ENCODE peak calls at places on chromosome 7, in ten cellular contexts. D, Q, L, G, R, Y, Z, B, F and V are unnamed samples. For H3K9me3, the result is how much of the 10 kb centered on the place peaks cover.

GRCh38 chr7:81831883-81832282 is 62.0 kb upstream of the HGF start:
- DNase-seq in D (no peak), Q (no peak), L (no peak), G (no peak), R (no peak), Y (no peak), Z (no peak), B (no peak), F (no peak), V (no peak)

GRCh38 chr7:30662431-30662939 is 19.8 kb downstream of the CRHR2 start:
- DNase-seq in D (no peak), Q (no peak), L (no peak), G (no peak), R (no peak), Y (no peak), Z (no peak), B (no peak), F (no peak), V (no peak)

GRCh38 chr7:150719960-150720891 is 3.8 kb downstream of the GIMAP1 start:
- DNase-seq in D (no peak), Q (no peak), L (no peak), G (no peak), R (no peak), Y (no peak), Z (no peak), B (no peak), F (no peak), V (no peak)

GRCh38 chr7:22885824-22886255 is 63.2 kb upstream of the TOMM7 start:
- DNase-seq in D (no peak), Q (no peak), L (no peak), G (no peak), R (no peak), Y (no peak), Z (no peak), B (no peak), F (no peak), V (peak)

GRCh38 chr7:139914306-139914747 is 85.3 kb downstream of the TBXAS1 start:
- DNase-seq in D (no peak), Q (peak), L (no peak), G (no peak), R (peak), Y (no peak), Z (no peak), B (no peak), F (peak), V (no peak)

GRCh38 chr7:123580406-123581161 is 21.0 kb upstream of the ASB15 start:
- DNase-seq in D (peak), Q (peak), L (no peak), G (peak), R (peak), Y (no peak), Z (peak), B (peak), F (peak), V (peak)

GRCh38 chr7:80841566-80842478 is 77.0 kb downstream of the SEMA3C start:
- DNase-seq in D (no peak), Q (no peak), L (no peak), G (no peak), R (no peak), Y (no peak), Z (no peak), B (no peak), F (no peak), V (no peak)

GRCh38 chr7:124171068-124171467 is 138.2 kb upstream of the TMEM229A start:
- DNase-seq in D (peak), Q (peak), L (no peak), G (peak), R (no peak), Y (no peak), Z (no peak), B (peak), F (peak), V (peak)

GRCh38 chr7:134070673-134071072 is 56.5 kb upstream of the LRGUK start:
- DNase-seq in D (no peak), Q (no peak), L (no peak), G (no peak), R (no peak), Y (no peak), Z (no peak), B (no peak), F (no peak), V (no peak)

GRCh38 chr7:56537477-56537876 is 421.3 kb upstream of the NUPR2 start:
- DNase-seq in D (no peak), Q (no peak), L (no peak), G (no peak), R (no peak), Y (no peak), Z (no peak), B (no peak), F (no peak), V (no peak)

GRCh38 chr7:56537952-56538351 is 421.7 kb upstream of the NUPR2 start:
- DNase-seq in D (no peak), Q (no peak), L (no peak), G (no peak), R (no peak), Y (no peak), Z (no peak), B (no peak), F (no peak), V (no peak)

GRCh38 chr7:56538541-56539429 is 422.6 kb upstream of the NUPR2 start:
- DNase-seq in D (no peak), Q (no peak), L (no peak), G (no peak), R (no peak), Y (no peak), Z (no peak), B (no peak), F (no peak), V (no peak)
- H3K9me3 ChIP-seq in D (under half), Q (under half), L (under half), G (half or more), R (under half), Y (under half), Z (half or more), B (under half), F (under half), V (under half)

DNA sequence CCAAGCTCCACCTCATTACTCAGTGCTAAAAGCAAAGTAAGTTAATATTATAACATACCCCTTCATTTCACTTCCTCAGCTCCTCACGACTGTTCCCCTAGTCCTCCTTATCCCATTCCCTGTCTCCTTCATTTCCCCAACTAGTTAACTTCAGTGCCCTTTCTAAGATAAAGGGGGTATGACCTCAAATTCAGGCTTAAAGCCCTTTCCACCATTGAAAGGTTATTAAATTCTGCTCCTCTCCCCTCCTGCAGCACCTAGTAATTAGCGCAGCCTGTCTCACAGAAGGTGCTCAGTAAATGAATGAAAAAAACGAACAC is 1.0 kb downstream of the CRPPA start:
- DNase-seq in D (no peak), Q (no peak), L (no peak), G (no peak), R (no peak), Y (no peak), Z (no peak), B (no peak), F (no peak), V (no peak)
- TF ChIP-seq CTCF in D (no peak), Q (no peak), L (no peak), G (no peak), R (no peak), Y (no peak), Z (no peak), B (no peak), F (no peak), V (no peak)

GRCh38 chr7:158476303-158476932 is 111.2 kb downstream of the PTPRN2 start:
- DNase-seq in D (no peak), Q (no peak), L (no peak), G (no peak), R (no peak), Y (no peak), Z (no peak), B (no peak), F (no peak), V (no peak)

GRCh38 chr7:158479680-158480025 is 108.0 kb downstream of the PTPRN2 start:
- DNase-seq in D (no peak), Q (no peak), L (no peak), G (no peak), R (no peak), Y (no peak), Z (no peak), B (no peak), F (no peak), V (no peak)

GRCh38 chr7:158479021-158479679 is 108.5 kb downstream of the PTPRN2 start:
- DNase-seq in D (no peak), Q (no peak), L (no peak), G (no peak), R (no peak), Y (no peak), Z (no peak), B (no peak), F (no peak), V (no peak)

GRCh38 chr7:158475679-158476052 is 112.0 kb downstream of the PTPRN2 start:
- DNase-seq in D (no peak), Q (no peak), L (no peak), G (no peak), R (no peak), Y (no peak), Z (no peak), B (no peak), F (no peak), V (no peak)

DNA sequence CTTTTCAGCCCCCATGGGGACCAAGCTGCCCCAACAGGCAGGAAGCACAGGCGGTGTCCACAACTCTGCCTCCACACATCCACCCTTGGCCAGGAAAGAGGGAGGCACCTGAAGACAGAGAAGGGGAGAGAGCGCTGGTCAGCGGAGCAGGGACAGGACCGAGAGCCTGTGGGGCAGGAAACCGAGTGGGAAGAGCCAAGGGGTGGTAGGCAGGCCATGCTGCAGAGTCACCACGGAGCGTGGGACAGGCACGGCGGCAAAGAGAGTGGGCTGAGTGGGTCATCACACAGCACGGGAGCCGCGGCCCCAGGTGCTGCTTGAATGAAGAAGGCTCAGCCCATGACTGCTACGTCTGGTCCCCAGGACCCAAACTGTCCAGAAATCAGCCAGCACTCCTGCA is 109.8 kb downstream of the PTPRN2 start:
- DNase-seq in D (no peak), Q (no peak), L (no peak), G (no peak), R (no peak), Y (no peak), Z (no peak), B (no peak), F (no peak), V (no peak)
- H3K9me3 ChIP-seq in D (under half), Q (under half), L (under half), G (under half), R (under half), Y (under half), Z (under half), B (under half), F (under half), V (under half)

GRCh38 chr7:101814081-101814995 is 3.1 kb upstream of the CUX1 start:
- DNase-seq in D (peak), Q (peak), L (peak), G (peak), R (no peak), Y (peak), Z (peak), B (peak), F (peak), V (peak)
- TF ChIP-seq CTCF in D (no peak), Q (peak), L (peak), G (peak), R (no peak), Y (peak), Z (peak), B (peak), F (peak), V (peak)

GRCh38 chr7:57646219-57646900 is 196.4 kb downstream of the ZNF716 start:
- DNase-seq in D (no peak), Q (no peak), L (no peak), G (no peak), R (no peak), Y (no peak), Z (no peak), B (no peak), F (no peak), V (no peak)
- H3K9me3 ChIP-seq in D (under half), Q (under half), L (under half), G (half or more), R (under half), Y (under half), Z (half or more), B (under half), F (under half), V (under half)

GRCh38 chr7:131071786-131072504 is 255.7 kb upstream of the MKLN1 start:
- DNase-seq in D (peak), Q (peak), L (peak), G (no peak), R (peak), Y (no peak), Z (no peak), B (no peak), F (peak), V (peak)
- TF ChIP-seq CTCF in D (peak), Q (peak), L (peak), G (no peak), R (peak), Y (peak), Z (peak), B (peak), F (peak), V (peak)

DNA sequence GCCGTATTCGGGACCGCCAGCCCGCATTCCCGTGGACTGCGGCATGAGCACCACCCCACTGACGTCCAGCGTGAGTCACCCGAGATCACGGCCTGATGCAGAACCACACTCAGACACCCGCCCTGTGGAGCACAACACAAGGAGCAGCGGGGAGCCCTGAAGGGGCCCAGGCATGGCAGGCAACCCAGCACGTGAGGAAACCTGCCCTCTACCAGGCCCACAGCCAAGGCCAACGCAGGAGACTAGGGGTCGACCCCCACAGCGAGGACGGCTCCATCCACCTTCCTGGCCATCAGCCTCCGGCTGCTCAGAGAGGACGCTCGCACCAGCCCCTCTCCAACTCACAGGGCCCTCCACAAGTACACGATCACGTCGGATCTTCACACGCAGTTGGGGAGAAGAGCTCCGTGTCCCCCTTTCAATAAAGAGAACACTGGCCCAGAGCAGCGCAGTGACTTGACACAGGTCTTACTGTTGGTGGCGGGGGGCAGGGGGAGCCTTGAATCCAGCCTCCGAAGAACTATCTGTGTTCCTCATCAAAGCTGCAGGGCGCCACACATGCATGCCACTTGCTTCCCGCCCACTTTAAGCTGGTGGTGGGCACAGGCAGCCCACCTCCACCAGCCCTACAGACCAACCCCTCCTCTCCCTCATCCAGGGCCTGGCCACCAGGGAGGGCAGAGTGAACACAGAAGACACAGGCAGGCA is 22.0 kb downstream of the MAD1L1 start:
- DNase-seq in D (no peak), Q (no peak), L (no peak), G (no peak), R (no peak), Y (no peak), Z (no peak), B (no peak), F (no peak), V (no peak)
- H3K9me3 ChIP-seq in D (under half), Q (under half), L (under half), G (under half), R (under half), Y (under half), Z (under half), B (under half), F (under half), V (under half)